ENCODE peak calls at places on chromosomes 1 and 21, in ten cellular contexts. D, K, J, V, Q, U, W, G, C and H are unnamed samples.

GRCh38 chr1:217660353-217661062 is 29.4 kb downstream of the SPATA17 start:
- DNase-seq in Q (peak; percentile 18), D (no peak), V (no peak), J (no peak), U (peak; percentile 90), G (peak; percentile 69), C (peak; percentile 66), W (no peak), K (no peak), H (peak; percentile 3)

GRCh38 chr1:87706198-87706597 is 377.5 kb downstream of the LMO4 start:
- DNase-seq in U (peak; percentile 64), C (peak; percentile 17), J (no peak), K (no peak), W (no peak), G (peak; percentile 32), V (no peak), D (no peak), Q (no peak), H (no peak)

GRCh38 chr1:109249654-109250401 is 489 bp downstream of the CELSR2 start:
- DNase-seq in K (peak; percentile 22), U (no peak), Q (peak; percentile 64), J (no peak), D (peak; percentile 83), C (no peak), W (no peak), G (no peak), V (no peak), H (peak; percentile 22)

GRCh38 chr21:32604484-32604883 is 7.7 kb downstream of the CFAP298 start:
- DNase-seq in Q (no peak), C (no peak), W (no peak), G (no peak), K (no peak), U (no peak), J (no peak), D (no peak), V (no peak), H (no peak)

GRCh38 chr1:232508161-232508661 is 121.7 kb downstream of the SIPA1L2 start:
- DNase-seq in Q (no peak), U (no peak), K (peak; percentile 23), W (no peak), C (no peak), J (peak; percentile 65), V (peak; percentile 79), D (peak; percentile 95), G (no peak), H (no peak)

GRCh38 chr1:157597959-157598667 is at the start of gene FCRL4:
- DNase-seq in W (no peak), K (no peak), G (no peak), C (no peak), V (no peak), U (no peak), D (no peak), J (no peak), Q (no peak), H (no peak)

GRCh38 chr21:34367320-34367935 is 3.6 kb downstream of the KCNE2 start:
- DNase-seq in U (peak; percentile 82), V (no peak), Q (peak; percentile 53), W (peak; percentile 11), G (peak; percentile 88), J (no peak), K (no peak), C (peak; percentile 80), D (no peak), H (peak; percentile 24)

GRCh38 chr1:31515061-31515775 is 61.1 kb upstream of the TINAGL1 start:
- DNase-seq in C (no peak), Q (no peak), D (no peak), J (no peak), K (no peak), U (no peak), G (peak; percentile 11), V (no peak), W (no peak), H (no peak)

GRCh38 chr1:48329489-48329888 is 107.0 kb downstream of the SLC5A9 start:
- DNase-seq in V (no peak), W (no peak), C (peak; percentile 75), D (peak; percentile 31), G (peak; percentile 36), U (peak; percentile 47), K (no peak), Q (no peak), J (no peak), H (no peak)

GRCh38 chr1:210920258-210920657 is 213.7 kb downstream of the KCNH1 start:
- DNase-seq in U (no peak), K (no peak), G (no peak), D (no peak), Q (no peak), C (no peak), V (no peak), W (no peak), J (no peak), H (no peak)

GRCh38 chr1:224510880-224511645 is 76.5 kb upstream of the WDR26 start:
- DNase-seq in V (no peak), U (peak; percentile 73), Q (no peak), G (peak; percentile 70), C (peak; percentile 36), K (no peak), D (no peak), W (no peak), J (no peak), H (no peak)

GRCh38 chr1:117541585-117541984 is 64.3 kb upstream of the TENT5C start:
- DNase-seq in D (no peak), K (no peak), Q (no peak), V (no peak), U (no peak), C (no peak), J (no peak), W (no peak), G (no peak), H (no peak)

GRCh38 chr1:147723691-147724323 is 36.6 kb downstream of the GJA5 start:
- DNase-seq in G (peak; percentile 49), K (peak; percentile 54), V (no peak), W (no peak), C (peak; percentile 81), D (no peak), U (no peak), J (no peak), Q (peak; percentile 72), H (peak; percentile 30)

GRCh38 chr1:81551942-81552341 is 248.8 kb upstream of the ADGRL2 start:
- DNase-seq in W (no peak), C (no peak), G (no peak), V (no peak), J (no peak), Q (no peak), U (no peak), K (no peak), D (no peak), H (no peak)

GRCh38 chr1:90722874-90723273 is 5.8 kb upstream of the BARHL2 start:
- DNase-seq in D (no peak), C (no peak), J (no peak), Q (no peak), K (no peak), U (no peak), G (no peak), W (no peak), V (no peak), H (no peak)

GRCh38 chr1:232017057-232017456 is 390.5 kb downstream of the DISC1 start:
- DNase-seq in K (no peak), D (no peak), G (no peak), C (no peak), W (no peak), U (peak; percentile 15), Q (no peak), V (no peak), J (no peak), H (no peak)

GRCh38 chr1:180609643-180610555 is 21.9 kb upstream of the XPR1 start:
- DNase-seq in Q (no peak), D (no peak), W (no peak), U (peak; percentile 34), G (peak; percentile 54), K (no peak), V (no peak), C (peak; percentile 67), J (no peak), H (no peak)